ENCODE peak calls at places on chromosome 9, in four cellular contexts. F is NCI-H2171, T is AG08396, E is EH. Q is an unnamed sample.
A peak's percentile ranks its signal among the peaks of the same experiment; 100 is the strongest.

GRCh38 chr9:18662320-18662719 is 188.4 kb downstream of the ADAMTSL1 start:
- DNase-seq in F (no peak), T (no peak), E (no peak), Q (no peak)

GRCh38 chr9:121267689-121268597 is at the start of gene GSN:
- DNase-seq in F (peak; percentile 11), T (peak; percentile 91), E (peak; percentile 72), Q (peak; percentile 68)

GRCh38 chr9:33446507-33447403 is 638 bp downstream of the AQP3 start:
- DNase-seq in F (peak; percentile 19), T (peak; percentile 81), E (peak; percentile 70), Q (peak; percentile 67)

GRCh38 chr9:109887079-109887478 is 107.1 kb downstream of the PALM2AKAP2 start:
- DNase-seq in F (no peak), T (no peak), E (peak; percentile 83), Q (peak; percentile 41)

GRCh38 chr9:27073841-27074728 is 34.9 kb upstream of the TEK start:
- DNase-seq in F (no peak), T (no peak), E (no peak), Q (no peak)

GRCh38 chr9:114953917-114954316 is 23.5 kb upstream of the TNFSF8 start:
- DNase-seq in F (no peak), T (peak; percentile 78), E (peak; percentile 87), Q (peak; percentile 86)

GRCh38 chr9:138065287-138065686 is 187.7 kb downstream of the CACNA1B start:
- DNase-seq in F (no peak), T (no peak), E (no peak), Q (no peak)

GRCh38 chr9:135544981-135545635 is 818 bp upstream of the OBP2A start:
- DNase-seq in F (no peak), T (no peak), E (no peak), Q (no peak)

GRCh38 chr9:64128572-64128971 is 1156.4 kb downstream of the FOXD4L5 start:
- DNase-seq in F (no peak), T (no peak), E (no peak), Q (no peak)

GRCh38 chr9:109132473-109133095 is 12.8 kb upstream of the TMEM245 start:
- DNase-seq in F (no peak), T (no peak), E (no peak), Q (no peak)

GRCh38 chr9:130138791-130139190 is 33.4 kb upstream of the NCS1 start:
- DNase-seq in F (peak; percentile 67), T (peak; percentile 82), E (peak; percentile 96), Q (peak; percentile 90)

GRCh38 chr9:17063535-17064135 is 71.2 kb upstream of the CNTLN start:
- DNase-seq in F (peak; percentile 8), T (peak; percentile 53), E (peak; percentile 64), Q (peak; percentile 50)

GRCh38 chr9:91245432-91246313 is 116.0 kb downstream of the AUH start:
- DNase-seq in F (no peak), T (no peak), E (peak; percentile 61), Q (peak; percentile 47)

GRCh38 chr9:129458663-129459549 is 162.0 kb downstream of the C9orf50 start:
- DNase-seq in F (peak; percentile 98), T (no peak), E (peak; percentile 52), Q (no peak)

GRCh38 chr9:27033815-27034403 is 28.4 kb upstream of the LRRC19 start:
- DNase-seq in F (no peak), T (peak; percentile 45), E (peak; percentile 59), Q (peak; percentile 53)

GRCh38 chr9:121393318-121393717 is 23.3 kb upstream of the STOM start:
- DNase-seq in F (no peak), T (no peak), E (peak; percentile 77), Q (peak; percentile 70)

GRCh38 chr9:126558051-126558665 is 55.6 kb upstream of the LMX1B start:
- DNase-seq in F (peak; percentile 32), T (peak; percentile 78), E (peak; percentile 50), Q (peak; percentile 38)

Q was measured in EL.